ENCODE peak calls at places on chromosomes 7 and 10, in six cellular contexts. L is glutamatergic neuron, Q is astrocyte of the spinal cord, N is spleen, W is NB4, H is AG09309. V is an unnamed sample.

GRCh38 chr10:116668018-116668417 is 47.3 kb downstream of the PNLIPRP2 start:
- DNase-seq in L (no peak), Q (no peak), N (no peak), W (no peak), H (no peak), V (no peak)

GRCh38 chr7:57426629-57427003 is 23.4 kb upstream of the ZNF716 start:
- DNase-seq in L (no peak), Q (no peak), N (no peak), W (no peak), H (no peak), V (no peak)

GRCh38 chr10:18737841-18738240 is 78.6 kb downstream of the ARL5B start:
- DNase-seq in L (no peak), Q (peak), N (no peak), W (no peak), H (peak), V (no peak)

GRCh38 chr10:17510242-17510908 is 56.0 kb upstream of the ST8SIA6 start:
- DNase-seq in L (no peak), Q (no peak), N (no peak), W (no peak), H (no peak), V (no peak)

GRCh38 chr7:151366872-151367207 is 25.2 kb downstream of the NUB1 start:
- DNase-seq in L (no peak), Q (peak), N (no peak), W (no peak), H (peak), V (no peak)

GRCh38 chr7:20388064-20388463 is 57.4 kb downstream of the ITGB8 start:
- DNase-seq in L (no peak), Q (no peak), N (no peak), W (no peak), H (no peak), V (no peak)

GRCh38 chr10:35351021-35351420 is 14.7 kb downstream of the CCNY start:
- DNase-seq in L (no peak), Q (no peak), N (no peak), W (no peak), H (no peak), V (no peak)

GRCh38 chr7:44767912-44768662 is 19.4 kb downstream of the ZMIZ2 start:
- DNase-seq in L (peak), Q (peak), N (peak), W (no peak), H (no peak), V (peak)

GRCh38 chr7:47100815-47101435 is 481.0 kb downstream of the TNS3 start:
- DNase-seq in L (peak), Q (peak), N (no peak), W (peak), H (no peak), V (no peak)

GRCh38 chr7:44157116-44158059 is 16.3 kb upstream of the MYL7 start:
- DNase-seq in L (peak), Q (no peak), N (no peak), W (no peak), H (no peak), V (no peak)

GRCh38 chr10:110848106-110848505 is 23.6 kb upstream of the PDCD4 start:
- DNase-seq in L (no peak), Q (no peak), N (no peak), W (peak), H (no peak), V (no peak)

GRCh38 chr7:66140924-66141323 is 26.3 kb downstream of the CRCP start:
- DNase-seq in L (peak), Q (peak), N (no peak), W (peak), H (peak), V (no peak)

GRCh38 chr7:132072165-132072564 is 504.1 kb downstream of the PLXNA4 start:
- DNase-seq in L (no peak), Q (no peak), N (no peak), W (no peak), H (no peak), V (no peak)

GRCh38 chr7:28539289-28539981 is 127.1 kb downstream of the CREB5 start:
- DNase-seq in L (no peak), Q (no peak), N (no peak), W (no peak), H (no peak), V (no peak)

GRCh38 chr10:6464862-6465430 is 115.1 kb downstream of the PRKCQ start:
- DNase-seq in L (no peak), Q (no peak), N (no peak), W (no peak), H (no peak), V (no peak)

GRCh38 chr10:69344591-69345244 is 66.4 kb downstream of the HK1 start:
- DNase-seq in L (no peak), Q (no peak), N (peak), W (peak), H (no peak), V (no peak)

GRCh38 chr10:42933454-42934340 is 143.2 kb upstream of the RET start:
- DNase-seq in L (no peak), Q (peak), N (peak), W (no peak), H (no peak), V (no peak)

GRCh38 chr7:8221603-8222002 is 40.4 kb downstream of the ICA1 start:
- DNase-seq in L (no peak), Q (no peak), N (no peak), W (no peak), H (no peak), V (no peak)

GRCh38 chr10:71319800-71320392 is 837 bp downstream of the SLC29A3 start:
- DNase-seq in L (no peak), Q (no peak), N (no peak), W (no peak), H (no peak), V (no peak)

GRCh38 chr10:122420624-122421007 is 33.8 kb upstream of the ARMS2 start:
- DNase-seq in L (no peak), Q (no peak), N (no peak), W (no peak), H (no peak), V (no peak)

GRCh38 chr10:49096890-49097445 is 18.4 kb downstream of the VSTM4 start:
- DNase-seq in L (no peak), Q (no peak), N (no peak), W (no peak), H (no peak), V (no peak)

GRCh38 chr10:123013456-123014419 is 4.9 kb downstream of the ACADSB start:
- DNase-seq in L (no peak), Q (no peak), N (peak), W (no peak), H (no peak), V (no peak)

GRCh38 chr10:15472431-15473400 is 101.6 kb upstream of the FAM171A1 start:
- DNase-seq in L (no peak), Q (peak), N (no peak), W (no peak), H (peak), V (no peak)

GRCh38 chr7:21169667-21170605 is 257.9 kb upstream of the SP4 start:
- DNase-seq in L (peak), Q (no peak), N (no peak), W (no peak), H (no peak), V (no peak)

GRCh38 chr7:23256731-23257130 is 10.2 kb downstream of the GPNMB start:
- DNase-seq in L (no peak), Q (no peak), N (no peak), W (no peak), H (no peak), V (no peak)

GRCh38 chr7:65475734-65476319 is 102.2 kb downstream of the ZNF92 start:
- DNase-seq in L (no peak), Q (no peak), N (peak), W (peak), H (no peak), V (no peak)

GRCh38 chr10:69332278-69333010 is 54.1 kb downstream of the HK1 start:
- DNase-seq in L (no peak), Q (no peak), N (peak), W (no peak), H (no peak), V (no peak)

GRCh38 chr7:23490357-23491131 is 20.3 kb upstream of the IGF2BP3 start:
- DNase-seq in L (no peak), Q (peak), N (peak), W (peak), H (no peak), V (no peak)

GRCh38 chr7:26419198-26419597 is 127.5 kb downstream of the SNX10 start:
- DNase-seq in L (no peak), Q (no peak), N (no peak), W (no peak), H (no peak), V (no peak)

GRCh38 chr7:70436815-70437350 is 695.1 kb upstream of the GALNT17 start:
- DNase-seq in L (no peak), Q (no peak), N (no peak), W (no peak), H (no peak), V (no peak)

GRCh38 chr7:69078997-69079769 is 519.1 kb upstream of the AUTS2 start:
- DNase-seq in L (no peak), Q (peak), N (no peak), W (no peak), H (no peak), V (no peak)

GRCh38 chr7:69643708-69644445 is 45.6 kb downstream of the AUTS2 start:
- DNase-seq in L (no peak), Q (no peak), N (no peak), W (no peak), H (no peak), V (no peak)

GRCh38 chr10:129047585-129047984 is 419.5 kb upstream of the MGMT start:
- DNase-seq in L (no peak), Q (no peak), N (no peak), W (no peak), H (no peak), V (no peak)

GRCh38 chr7:12570148-12570528 is 382 bp upstream of the SCIN start:
- DNase-seq in L (no peak), Q (no peak), N (no peak), W (peak), H (no peak), V (no peak)

GRCh38 chr7:120180221-120180620 is 92.8 kb upstream of the KCND2 start:
- DNase-seq in L (no peak), Q (no peak), N (no peak), W (no peak), H (no peak), V (no peak)

GRCh38 chr7:47040795-47041194 is 541.1 kb downstream of the TNS3 start:
- DNase-seq in L (no peak), Q (no peak), N (no peak), W (peak), H (no peak), V (no peak)

GRCh38 chr7:34849163-34849960 is 187.9 kb downstream of the DPY19L1 start:
- DNase-seq in L (no peak), Q (peak), N (no peak), W (no peak), H (no peak), V (no peak)

GRCh38 chr7:45897042-45897690 is 8.9 kb downstream of the IGFBP1 start:
- DNase-seq in L (no peak), Q (peak), N (no peak), W (no peak), H (peak), V (no peak)

GRCh38 chr7:85851571-85852193 is 664.8 kb upstream of the SEMA3D start:
- DNase-seq in L (no peak), Q (peak), N (no peak), W (peak), H (peak), V (no peak)
- TF ChIP-seq CTCF in L (peak), Q (peak), N (no peak), W (peak), H (peak), V (peak)

GRCh38 chr7:95520136-95520535 is 34.4 kb downstream of the ASB4 start:
- DNase-seq in L (no peak), Q (no peak), N (no peak), W (no peak), H (no peak), V (no peak)
- TF ChIP-seq CTCF in L (no peak), Q (no peak), N (no peak), W (no peak), H (no peak), V (no peak)

DNA sequence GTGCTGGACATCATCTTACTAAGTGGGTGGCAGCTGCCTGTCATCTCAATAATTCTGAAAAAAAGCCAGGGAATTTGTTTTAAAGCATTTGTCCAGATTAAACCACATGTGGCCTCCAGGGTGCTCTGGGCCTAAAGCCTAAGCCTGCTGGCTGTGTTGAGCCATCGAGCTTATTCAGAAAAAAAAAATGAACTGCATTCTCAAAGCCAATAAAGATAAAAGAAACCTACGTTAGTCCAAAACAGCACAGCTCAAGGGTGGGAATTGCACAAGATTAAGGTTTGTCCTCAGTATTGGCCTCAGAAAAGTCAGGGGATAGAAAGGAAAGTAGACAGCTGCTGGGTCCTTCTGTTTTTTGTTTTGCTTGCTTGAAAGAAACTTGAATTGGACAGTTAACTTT is 22.6 kb upstream of the PRTFDC1 start:
- DNase-seq in L (no peak), Q (peak), N (no peak), W (no peak), H (peak), V (no peak)
- TF ChIP-seq CTCF in L (no peak), Q (peak), N (no peak), W (no peak), H (peak), V (peak)

DNA sequence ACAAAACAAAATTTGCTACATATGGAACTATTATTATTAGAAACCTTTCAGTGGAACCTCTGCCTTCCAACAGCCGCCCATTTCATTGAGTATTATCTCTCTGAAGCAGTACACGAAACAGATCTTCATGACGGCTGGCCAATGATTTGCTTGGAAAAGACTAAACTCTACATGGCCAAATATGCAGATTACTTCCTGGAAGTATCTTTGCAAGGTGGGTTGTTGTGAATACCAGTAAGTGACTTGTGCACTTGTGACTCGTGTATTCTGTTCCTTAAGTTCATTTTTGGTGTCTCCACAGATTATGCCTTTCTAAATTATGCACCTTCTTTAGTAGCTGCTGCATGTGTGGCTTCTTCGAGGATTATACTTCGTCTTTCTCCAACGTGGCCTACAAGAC is 13.4 kb downstream of the CCNJ start:
- DNase-seq in L (no peak), Q (no peak), N (no peak), W (no peak), H (no peak), V (no peak)
- TF ChIP-seq CTCF in L (no peak), Q (no peak), N (no peak), W (no peak), H (no peak), V (no peak)